ENCODE peak calls at places on chromosomes 3 and 15, in six cellular contexts. One of them, this sample, is unnamed.

GRCh38 chr15:61186905-61187865 is 41.9 kb downstream of the RORA start:
- DNase-seq in PC-3: no peak
- DNase-seq in adipocyte: no peak
- DNase-seq in colonic mucosa: no peak
- DNase-seq in heart left ventricle: peak; percentile 55
- DNase-seq in right lobe of liver: no peak
- DNase-seq in this sample: no peak

GRCh38 chr3:10531031-10531430 is 25.6 kb upstream of the ATP2B2 start:
- DNase-seq in PC-3: no peak
- DNase-seq in adipocyte: no peak
- DNase-seq in colonic mucosa: peak; percentile 4
- DNase-seq in heart left ventricle: no peak
- DNase-seq in right lobe of liver: no peak
- DNase-seq in this sample: no peak

GRCh38 chr3:156812521-156813335 is 13.4 kb upstream of the LEKR1 start:
- DNase-seq in PC-3: peak; percentile 67
- DNase-seq in adipocyte: peak; percentile 30
- DNase-seq in colonic mucosa: peak; percentile 32
- DNase-seq in heart left ventricle: no peak
- DNase-seq in right lobe of liver: no peak
- DNase-seq in this sample: no peak

GRCh38 chr3:42732196-42732828 is 29.7 kb upstream of the HHATL start:
- DNase-seq in PC-3: no peak
- DNase-seq in adipocyte: no peak
- DNase-seq in colonic mucosa: no peak
- DNase-seq in heart left ventricle: no peak
- DNase-seq in right lobe of liver: no peak
- DNase-seq in this sample: no peak

GRCh38 chr3:74603292-74603691 is 11.2 kb downstream of the CNTN3 start:
- DNase-seq in PC-3: no peak
- DNase-seq in adipocyte: no peak
- DNase-seq in colonic mucosa: no peak
- DNase-seq in heart left ventricle: no peak
- DNase-seq in right lobe of liver: no peak
- DNase-seq in this sample: no peak

GRCh38 chr15:38401716-38402115 is 52.2 kb upstream of the FAM98B start:
- DNase-seq in PC-3: no peak
- DNase-seq in adipocyte: peak; percentile 19
- DNase-seq in colonic mucosa: no peak
- DNase-seq in heart left ventricle: no peak
- DNase-seq in right lobe of liver: no peak
- DNase-seq in this sample: no peak

GRCh38 chr3:19885468-19885867 is 48.5 kb downstream of the EFHB start:
- DNase-seq in PC-3: peak; percentile 70
- DNase-seq in adipocyte: peak; percentile 82
- DNase-seq in colonic mucosa: no peak
- DNase-seq in heart left ventricle: no peak
- DNase-seq in right lobe of liver: no peak
- DNase-seq in this sample: peak; percentile 1

GRCh38 chr3:97970929-97971460 is 1.2 kb downstream of the RIOX2 start:
- DNase-seq in PC-3: no peak
- DNase-seq in adipocyte: no peak
- DNase-seq in colonic mucosa: no peak
- DNase-seq in heart left ventricle: no peak
- DNase-seq in right lobe of liver: no peak
- DNase-seq in this sample: no peak

GRCh38 chr3:114133947-114134346 is 44.9 kb downstream of the DRD3 start:
- DNase-seq in PC-3: no peak
- DNase-seq in adipocyte: no peak
- DNase-seq in colonic mucosa: no peak
- DNase-seq in heart left ventricle: no peak
- DNase-seq in right lobe of liver: no peak
- DNase-seq in this sample: no peak

GRCh38 chr3:49327485-49327884 is 12.4 kb downstream of the USP4 start:
- DNase-seq in PC-3: peak; percentile 58
- DNase-seq in adipocyte: no peak
- DNase-seq in colonic mucosa: no peak
- DNase-seq in heart left ventricle: no peak
- DNase-seq in right lobe of liver: no peak
- DNase-seq in this sample: no peak

GRCh38 chr3:195879416-195880036 is 28.8 kb downstream of the TNK2 start:
- DNase-seq in PC-3: no peak
- DNase-seq in adipocyte: no peak
- DNase-seq in colonic mucosa: no peak
- DNase-seq in heart left ventricle: no peak
- DNase-seq in right lobe of liver: no peak
- DNase-seq in this sample: no peak

GRCh38 chr3:172107403-172107802 is 68.0 kb downstream of the FNDC3B start:
- DNase-seq in PC-3: no peak
- DNase-seq in adipocyte: no peak
- DNase-seq in colonic mucosa: no peak
- DNase-seq in heart left ventricle: no peak
- DNase-seq in right lobe of liver: no peak
- DNase-seq in this sample: peak; percentile 67

GRCh38 chr15:71648095-71648494 is 162.3 kb upstream of the NR2E3 start:
- DNase-seq in PC-3: no peak
- DNase-seq in adipocyte: no peak
- DNase-seq in colonic mucosa: no peak
- DNase-seq in heart left ventricle: no peak
- DNase-seq in right lobe of liver: no peak
- DNase-seq in this sample: no peak

GRCh38 chr15:63718590-63719035 is 115.1 kb downstream of the HERC1 start:
- DNase-seq in PC-3: peak; percentile 68
- DNase-seq in adipocyte: peak; percentile 87
- DNase-seq in colonic mucosa: no peak
- DNase-seq in heart left ventricle: no peak
- DNase-seq in right lobe of liver: no peak
- DNase-seq in this sample: no peak

DNA sequence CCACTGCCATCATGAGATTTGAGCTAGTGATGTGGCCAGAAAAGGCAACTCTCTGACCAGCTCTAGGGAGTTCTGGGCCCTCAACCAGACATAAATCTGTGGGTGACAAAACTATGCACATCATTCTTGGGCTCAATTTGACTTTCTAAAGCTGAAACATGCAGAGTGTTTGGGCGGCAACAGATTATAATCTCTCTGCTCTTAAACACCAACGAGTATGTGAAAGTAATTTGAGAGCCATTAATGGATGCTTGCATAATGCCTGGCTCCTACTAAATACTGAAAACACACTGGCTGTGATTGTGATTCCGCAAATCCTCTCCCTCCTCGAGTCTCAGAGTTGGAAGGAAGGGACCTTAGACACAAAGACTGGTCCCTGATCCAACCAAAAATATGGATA is 186.7 kb downstream of the UACA start:
- DNase-seq in PC-3: no peak
- DNase-seq in adipocyte: peak; percentile 19
- DNase-seq in colonic mucosa: no peak
- DNase-seq in heart left ventricle: no peak
- DNase-seq in right lobe of liver: no peak
- DNase-seq in this sample: no peak
- H3K4me3 ChIP-seq in PC-3: no peak overlapping the region
- H3K4me3 ChIP-seq in adipocyte: no peak overlapping the region
- H3K4me3 ChIP-seq in colonic mucosa: no peak overlapping the region
- H3K4me3 ChIP-seq in heart left ventricle: no peak overlapping the region
- H3K4me3 ChIP-seq in right lobe of liver: no peak overlapping the region
- H3K4me3 ChIP-seq in this sample: no peak overlapping the region

DNA sequence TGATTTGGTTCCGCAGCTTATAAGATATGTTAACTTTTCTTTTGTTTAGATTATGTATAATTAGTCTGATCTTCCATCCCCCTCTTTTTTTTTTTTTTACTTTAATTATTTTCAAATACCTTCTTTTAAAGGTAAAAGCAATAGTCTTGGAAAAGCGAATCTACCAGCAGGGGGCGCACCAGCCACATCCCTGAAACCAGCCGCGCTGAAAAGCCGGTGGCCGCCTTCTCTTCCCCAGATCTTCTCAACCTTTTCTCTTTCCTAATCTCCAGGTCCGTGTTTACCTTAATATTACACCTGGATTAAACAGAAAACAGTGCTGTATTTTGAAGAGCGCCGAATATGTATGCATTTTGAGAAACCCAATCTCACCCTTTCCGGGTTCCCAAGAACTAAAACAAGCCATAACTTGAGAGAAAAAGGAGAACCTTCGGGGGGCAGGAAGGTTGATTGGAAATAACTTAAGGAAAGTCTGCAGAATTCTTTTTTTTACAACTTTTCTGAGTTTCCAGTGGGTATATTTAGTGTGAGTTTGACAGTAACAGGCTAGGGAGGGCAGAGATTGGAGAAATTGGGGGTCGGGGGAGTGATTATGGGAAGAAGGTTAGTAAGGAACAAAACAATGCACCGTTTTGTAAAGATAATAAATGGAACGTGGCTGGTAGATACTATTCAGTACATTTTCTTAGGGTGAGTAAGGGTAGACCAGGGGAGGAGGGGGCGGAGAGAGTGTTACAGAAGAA is 2.0 kb upstream of the SOX2 start:
- DNase-seq in PC-3: peak; percentile 80
- DNase-seq in adipocyte: peak; percentile 87
- DNase-seq in colonic mucosa: peak; percentile 82
- DNase-seq in heart left ventricle: peak; percentile 69
- DNase-seq in right lobe of liver: peak; percentile 75
- DNase-seq in this sample: peak; percentile 49
- H3K4me3 ChIP-seq in PC-3: peak overlapping the region; percentile 55
- H3K4me3 ChIP-seq in adipocyte: no peak overlapping the region
- H3K4me3 ChIP-seq in colonic mucosa: no peak overlapping the region
- H3K4me3 ChIP-seq in heart left ventricle: no peak overlapping the region
- H3K4me3 ChIP-seq in right lobe of liver: no peak overlapping the region
- H3K4me3 ChIP-seq in this sample: no peak overlapping the region

GRCh38 chr3:180990494-180990893 is 958 bp upstream of the DNAJC19 start:
- DNase-seq in PC-3: no peak
- DNase-seq in adipocyte: peak; percentile 8
- DNase-seq in colonic mucosa: no peak
- DNase-seq in heart left ventricle: no peak
- DNase-seq in right lobe of liver: no peak
- DNase-seq in this sample: no peak
- H3K4me3 ChIP-seq in PC-3: peak overlapping the region; percentile 81
- H3K4me3 ChIP-seq in adipocyte: peak overlapping the region; percentile 100
- H3K4me3 ChIP-seq in colonic mucosa: peak overlapping the region; percentile 64
- H3K4me3 ChIP-seq in heart left ventricle: peak overlapping the region; percentile 83
- H3K4me3 ChIP-seq in right lobe of liver: peak overlapping the region; percentile 87
- H3K4me3 ChIP-seq in this sample: peak overlapping the region; percentile 88

GRCh38 chr3:186502138-186502941 is 41.8 kb downstream of the CRYGS start:
- DNase-seq in PC-3: no peak
- DNase-seq in adipocyte: no peak
- DNase-seq in colonic mucosa: no peak
- DNase-seq in heart left ventricle: no peak
- DNase-seq in right lobe of liver: no peak
- DNase-seq in this sample: no peak
- H3K4me3 ChIP-seq in PC-3: peak overlapping the region; percentile 29
- H3K4me3 ChIP-seq in adipocyte: peak overlapping the region; percentile 5
- H3K4me3 ChIP-seq in colonic mucosa: no peak overlapping the region
- H3K4me3 ChIP-seq in heart left ventricle: no peak overlapping the region
- H3K4me3 ChIP-seq in right lobe of liver: no peak overlapping the region
- H3K4me3 ChIP-seq in this sample: no peak overlapping the region

GRCh38 chr3:51390186-51390585 is 899 bp upstream of the RBM15B start:
- DNase-seq in PC-3: no peak
- DNase-seq in adipocyte: no peak
- DNase-seq in colonic mucosa: no peak
- DNase-seq in heart left ventricle: no peak
- DNase-seq in right lobe of liver: no peak
- DNase-seq in this sample: no peak
- H3K4me3 ChIP-seq in PC-3: peak overlapping the region; percentile 73
- H3K4me3 ChIP-seq in adipocyte: no peak overlapping the region
- H3K4me3 ChIP-seq in colonic mucosa: peak overlapping the region; percentile 74
- H3K4me3 ChIP-seq in heart left ventricle: no peak overlapping the region
- H3K4me3 ChIP-seq in right lobe of liver: no peak overlapping the region
- H3K4me3 ChIP-seq in this sample: peak overlapping the region; percentile 58

DNA sequence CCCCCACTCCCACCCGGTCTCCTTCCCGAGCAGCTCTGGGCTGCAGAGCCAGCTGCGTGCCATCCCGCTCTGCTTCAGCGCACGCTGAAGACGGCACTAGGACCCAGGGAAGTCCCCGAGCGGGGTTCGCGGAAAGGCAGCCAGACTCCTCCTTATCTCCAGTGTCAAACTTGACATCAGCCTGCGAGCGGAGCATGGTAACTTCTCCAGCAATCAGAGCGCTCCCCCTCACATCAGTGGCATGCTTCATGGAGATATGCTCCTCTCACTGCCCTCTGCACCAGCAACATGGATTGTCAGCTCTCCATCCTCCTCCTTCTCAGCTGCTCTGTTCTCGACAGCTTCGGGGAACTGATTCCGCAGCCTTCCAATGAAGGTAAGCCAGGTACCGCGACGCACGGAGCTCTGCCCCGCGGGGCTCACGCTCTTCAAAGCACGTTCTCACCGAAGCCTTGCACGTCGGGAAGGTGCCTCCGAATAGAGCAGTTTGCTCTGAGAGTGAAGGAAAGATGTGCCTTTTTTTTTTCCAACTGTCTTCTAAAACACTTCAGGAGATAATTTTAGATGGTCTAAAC is at the start of gene EPHA3:
- DNase-seq in PC-3: no peak
- DNase-seq in adipocyte: peak; percentile 72
- DNase-seq in colonic mucosa: peak; percentile 73
- DNase-seq in heart left ventricle: peak; percentile 83
- DNase-seq in right lobe of liver: peak; percentile 73
- DNase-seq in this sample: peak; percentile 74
- H3K4me3 ChIP-seq in PC-3: peak within 1 kb of the TSS; percentile 40
- H3K4me3 ChIP-seq in adipocyte: peak within 1 kb of the TSS; percentile 88
- H3K4me3 ChIP-seq in colonic mucosa: peak within 1 kb of the TSS; percentile 29
- H3K4me3 ChIP-seq in heart left ventricle: peak within 1 kb of the TSS; percentile 59
- H3K4me3 ChIP-seq in right lobe of liver: peak within 1 kb of the TSS; percentile 25
- H3K4me3 ChIP-seq in this sample: peak within 1 kb of the TSS; percentile 53

DNA sequence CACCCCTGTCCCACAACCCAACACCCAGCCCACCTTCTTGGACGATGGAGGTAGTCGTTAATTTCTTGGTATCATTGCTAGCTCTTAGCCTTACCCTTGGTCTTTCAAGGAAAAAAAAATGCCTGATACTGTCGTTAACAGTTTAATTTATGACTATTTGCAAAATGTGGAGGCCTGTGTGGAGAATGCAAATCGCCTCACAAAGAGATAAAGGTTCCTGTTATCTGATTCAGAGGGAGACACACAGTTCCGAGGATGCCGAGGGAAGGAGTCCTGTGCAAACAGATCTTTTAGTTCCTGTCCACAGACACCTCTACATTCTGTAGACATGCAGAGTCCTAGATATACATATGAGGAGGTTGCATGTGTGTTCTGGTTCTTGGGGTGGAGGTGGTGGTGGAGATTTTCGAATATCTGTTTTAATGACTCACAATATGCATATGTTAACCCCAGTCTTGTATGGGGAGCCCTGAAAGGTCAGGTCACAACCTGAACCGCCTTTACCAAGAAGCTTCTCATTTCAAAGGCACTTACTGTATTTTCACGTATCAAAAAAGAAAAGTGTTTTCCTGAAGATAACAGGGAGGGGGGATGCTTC is 5.6 kb downstream of the NR2F2 start:
- DNase-seq in PC-3: peak; percentile 33
- DNase-seq in adipocyte: peak; percentile 25
- DNase-seq in colonic mucosa: peak; percentile 33
- DNase-seq in heart left ventricle: no peak
- DNase-seq in right lobe of liver: no peak
- DNase-seq in this sample: no peak
- H3K4me3 ChIP-seq in PC-3: peak overlapping the region; percentile 89
- H3K4me3 ChIP-seq in adipocyte: peak overlapping the region; percentile 97
- H3K4me3 ChIP-seq in colonic mucosa: peak overlapping the region; percentile 50
- H3K4me3 ChIP-seq in heart left ventricle: peak overlapping the region; percentile 67
- H3K4me3 ChIP-seq in right lobe of liver: peak overlapping the region; percentile 73
- H3K4me3 ChIP-seq in this sample: no peak overlapping the region

This sample was measured in Jurkat, Clone E6-1.